ENCODE peak calls at places on chromosomes 2 and 18, in ten cellular contexts. B is HepG2, Z is suprapubic skin, L is breast epithelium, H is SK-N-SH, D is HL-60, I is GM12891, S is prostate gland, M is K562, O is spleen. N is an unnamed sample.

GRCh38 chr18:7102131-7102530 is 15.5 kb downstream of the LAMA1 start:
- DNase-seq in S (no peak), I (no peak), D (no peak), H (no peak), L (no peak), B (no peak), M (no peak), Z (no peak), O (no peak), N (no peak)

GRCh38 chr2:230347659-230348305 is 20.8 kb downstream of the SP140L start:
- DNase-seq in S (no peak), H (no peak), D (no peak), I (no peak), Z (no peak), L (no peak), B (no peak), M (no peak), O (no peak), N (no peak)

GRCh38 chr18:433960-434359 is 66.5 kb downstream of the COLEC12 start:
- DNase-seq in Z (no peak), D (no peak), B (no peak), I (no peak), S (no peak), L (no peak), H (no peak), M (no peak), O (no peak), N (no peak)

GRCh38 chr2:198073253-198073652 is 268.9 kb downstream of the PLCL1 start:
- DNase-seq in B (no peak), I (no peak), D (no peak), H (no peak), Z (no peak), L (no peak), O (no peak), S (no peak), M (no peak), N (no peak)

GRCh38 chr2:63903003-63903402 is 61.3 kb downstream of the UGP2 start:
- DNase-seq in I (no peak), D (no peak), B (no peak), M (no peak), O (no peak), Z (no peak), S (no peak), H (no peak), L (no peak), N (no peak)

GRCh38 chr18:31484461-31484860 is 13.5 kb upstream of the DSG2 start:
- DNase-seq in H (no peak), I (no peak), S (no peak), M (no peak), O (no peak), Z (no peak), D (no peak), L (no peak), B (no peak), N (no peak)

GRCh38 chr2:174038472-174038871 is 73.3 kb upstream of the SP3 start:
- DNase-seq in M (no peak), H (no peak), S (no peak), Z (no peak), O (no peak), L (no peak), I (no peak), D (peak), B (no peak), N (no peak)

GRCh38 chr2:207083361-207084080 is 82.2 kb downstream of the KLF7 start:
- DNase-seq in Z (no peak), D (no peak), L (no peak), B (no peak), I (no peak), H (no peak), S (no peak), M (no peak), O (no peak), N (no peak)

GRCh38 chr2:230915297-230915696 is 9.7 kb downstream of the GPR55 start:
- DNase-seq in I (no peak), D (no peak), L (peak), M (no peak), S (no peak), Z (peak), B (no peak), O (no peak), H (no peak), N (no peak)

GRCh38 chr18:23503038-23503966 is at the start of gene RMC1:
- DNase-seq in O (peak), B (peak), M (peak), Z (peak), I (peak), H (peak), S (peak), D (peak), L (peak), N (peak)

GRCh38 chr2:2877427-2877826 is 500.2 kb downstream of the EIPR1 start:
- DNase-seq in L (no peak), H (no peak), M (no peak), O (no peak), D (no peak), I (no peak), Z (no peak), B (no peak), S (no peak), N (no peak)

GRCh38 chr2:23457990-23458689 is 73.2 kb downstream of the KLHL29 start:
- DNase-seq in H (no peak), O (no peak), L (no peak), B (no peak), Z (peak), I (no peak), M (no peak), D (peak), S (no peak), N (no peak)

GRCh38 chr2:232174662-232175061 is 203.9 kb upstream of the ALPP start:
- DNase-seq in S (no peak), O (no peak), Z (no peak), L (no peak), H (no peak), D (no peak), I (no peak), M (no peak), B (no peak), N (no peak)

GRCh38 chr2:73921581-73921980 is 5.1 kb upstream of the DGUOK start:
- DNase-seq in Z (no peak), I (no peak), M (no peak), S (no peak), D (no peak), L (no peak), B (no peak), O (no peak), H (no peak), N (no peak)

GRCh38 chr2:182649316-182649715 is 66.7 kb upstream of the DNAJC10 start:
- DNase-seq in B (peak), H (peak), I (peak), O (no peak), D (peak), M (no peak), Z (no peak), S (no peak), L (no peak), N (no peak)

GRCh38 chr2:72935611-72935957 is 18.3 kb downstream of the EMX1 start:
- DNase-seq in M (no peak), S (no peak), I (no peak), D (no peak), O (peak), B (no peak), L (no peak), H (no peak), Z (no peak), N (no peak)

GRCh38 chr2:239502430-239503221 is 101.8 kb upstream of the HDAC4 start:
- DNase-seq in H (no peak), L (no peak), B (no peak), M (no peak), Z (no peak), I (no peak), O (no peak), S (no peak), D (no peak), N (no peak)

GRCh38 chr2:212193803-212194202 is 344.8 kb downstream of the ERBB4 start:
- DNase-seq in L (no peak), S (no peak), D (no peak), M (no peak), Z (no peak), H (no peak), I (no peak), B (no peak), O (no peak), N (no peak)

GRCh38 chr2:61530365-61531148 is 7.6 kb downstream of the XPO1 start:
- DNase-seq in M (no peak), H (no peak), I (no peak), L (no peak), O (no peak), S (no peak), B (no peak), D (no peak), Z (no peak), N (no peak)

GRCh38 chr18:33700513-33700976 is 122.5 kb downstream of the ASXL3 start:
- DNase-seq in D (no peak), B (no peak), L (no peak), Z (no peak), M (no peak), S (no peak), H (no peak), I (no peak), O (no peak), N (no peak)

GRCh38 chr18:59996370-59996966 is 96.7 kb downstream of the PMAIP1 start:
- DNase-seq in M (peak), D (peak), S (no peak), I (no peak), L (no peak), O (no peak), H (peak), B (peak), Z (no peak), N (no peak)

GRCh38 chr2:127105656-127106456 is 1.1 kb downstream of the BIN1 start:
- DNase-seq in Z (peak), I (no peak), B (no peak), S (no peak), L (peak), O (peak), M (no peak), H (peak), D (no peak), N (no peak)

GRCh38 chr18:72544092-72544886 is at the start of gene CBLN2:
- DNase-seq in Z (no peak), D (peak), S (peak), I (peak), M (peak), O (peak), L (no peak), H (peak), B (peak), N (peak)

GRCh38 chr2:159010340-159010739 is 41.9 kb downstream of the TANC1 start:
- DNase-seq in B (peak), Z (no peak), D (no peak), S (no peak), M (no peak), H (peak), O (peak), I (no peak), L (no peak), N (no peak)

DNA sequence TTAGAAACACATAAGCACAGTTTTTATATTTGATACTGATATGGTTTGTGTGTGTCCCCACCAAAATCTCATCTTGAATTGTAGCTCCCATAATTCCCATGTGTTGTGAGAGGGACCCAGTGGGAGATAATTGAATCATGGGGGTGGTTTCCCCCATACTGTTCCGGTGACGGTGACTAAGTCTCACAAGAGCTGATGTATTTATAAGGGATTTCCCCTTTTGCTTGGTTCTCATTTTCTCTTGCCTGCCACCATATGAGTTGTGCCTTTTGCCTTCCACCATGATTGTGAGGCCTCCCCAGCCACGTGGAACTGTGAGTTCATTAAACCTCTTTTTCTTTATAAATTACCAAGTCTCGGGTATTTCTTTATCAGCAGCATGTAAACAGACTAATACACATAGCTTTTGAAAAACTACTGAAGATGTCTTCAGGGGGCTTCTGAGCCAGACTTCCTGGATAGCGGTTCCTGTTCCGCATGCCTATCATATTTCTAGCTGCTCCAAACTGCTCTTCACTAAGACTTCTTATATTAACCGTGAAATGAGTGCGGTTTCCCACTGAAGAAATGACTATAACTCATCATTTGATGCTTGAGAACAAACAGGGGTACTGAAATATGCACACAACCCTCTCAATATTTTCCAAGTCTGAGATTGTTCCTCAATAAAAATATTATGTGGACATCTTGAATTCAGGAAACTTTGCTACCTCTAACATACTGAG is 75.8 kb downstream of the SPHKAP start:
- DNase-seq in M (no peak), L (no peak), B (no peak), D (no peak), I (no peak), Z (no peak), S (no peak), H (no peak), O (no peak), N (no peak)
- TF ChIP-seq POLR2AphosphoS5 in M (no peak), L (no peak), B (no peak), D (no peak), I (no peak), Z (no peak), S (no peak), H (no peak), O (no peak), N (no peak)

DNA sequence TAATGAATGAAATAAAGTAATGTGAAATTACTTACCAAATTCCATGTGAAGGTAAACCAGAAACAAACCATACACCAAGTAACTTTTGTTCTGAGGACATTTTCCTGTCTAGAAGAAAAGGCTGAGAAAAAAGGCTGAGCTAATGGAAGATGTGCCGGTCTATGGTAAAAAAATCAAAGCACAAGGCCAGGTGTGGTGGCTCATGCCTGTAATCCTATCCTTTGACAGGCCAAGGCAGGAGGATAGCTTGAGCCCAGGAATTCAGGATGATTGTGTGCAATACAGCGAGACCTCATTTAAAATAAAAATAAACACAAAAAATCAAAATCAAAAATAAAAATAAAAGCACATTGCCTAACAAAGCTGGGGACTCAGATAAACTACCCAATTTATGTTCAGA is 6.7 kb downstream of the ORC4 start:
- DNase-seq in S (no peak), O (no peak), I (no peak), M (no peak), D (no peak), H (no peak), B (no peak), L (no peak), Z (no peak), N (no peak)
- TF ChIP-seq POLR2AphosphoS5 in S (no peak), O (no peak), I (no peak), M (no peak), D (no peak), H (no peak), B (no peak), L (no peak), Z (no peak), N (no peak)

GRCh38 chr2:85421706-85422457 is 3.4 kb downstream of the SH2D6 start:
- DNase-seq in H (no peak), I (no peak), Z (no peak), B (no peak), D (no peak), M (no peak), O (no peak), S (peak), L (no peak), N (no peak)

GRCh38 chr2:85419009-85419711 is 646 bp downstream of the SH2D6 start:
- DNase-seq in S (no peak), H (no peak), D (no peak), I (no peak), O (no peak), M (no peak), L (no peak), Z (no peak), B (peak), N (no peak)

GRCh38 chr2:85423525-85423924 is 5.0 kb downstream of the SH2D6 start:
- DNase-seq in L (no peak), I (no peak), H (no peak), B (no peak), Z (no peak), O (no peak), M (no peak), S (no peak), D (no peak), N (no peak)

GRCh38 chr2:85418132-85419008 is at the start of gene SH2D6:
- DNase-seq in H (peak), S (peak), O (peak), M (peak), I (peak), L (peak), B (peak), Z (peak), D (peak), N (peak)

DNA sequence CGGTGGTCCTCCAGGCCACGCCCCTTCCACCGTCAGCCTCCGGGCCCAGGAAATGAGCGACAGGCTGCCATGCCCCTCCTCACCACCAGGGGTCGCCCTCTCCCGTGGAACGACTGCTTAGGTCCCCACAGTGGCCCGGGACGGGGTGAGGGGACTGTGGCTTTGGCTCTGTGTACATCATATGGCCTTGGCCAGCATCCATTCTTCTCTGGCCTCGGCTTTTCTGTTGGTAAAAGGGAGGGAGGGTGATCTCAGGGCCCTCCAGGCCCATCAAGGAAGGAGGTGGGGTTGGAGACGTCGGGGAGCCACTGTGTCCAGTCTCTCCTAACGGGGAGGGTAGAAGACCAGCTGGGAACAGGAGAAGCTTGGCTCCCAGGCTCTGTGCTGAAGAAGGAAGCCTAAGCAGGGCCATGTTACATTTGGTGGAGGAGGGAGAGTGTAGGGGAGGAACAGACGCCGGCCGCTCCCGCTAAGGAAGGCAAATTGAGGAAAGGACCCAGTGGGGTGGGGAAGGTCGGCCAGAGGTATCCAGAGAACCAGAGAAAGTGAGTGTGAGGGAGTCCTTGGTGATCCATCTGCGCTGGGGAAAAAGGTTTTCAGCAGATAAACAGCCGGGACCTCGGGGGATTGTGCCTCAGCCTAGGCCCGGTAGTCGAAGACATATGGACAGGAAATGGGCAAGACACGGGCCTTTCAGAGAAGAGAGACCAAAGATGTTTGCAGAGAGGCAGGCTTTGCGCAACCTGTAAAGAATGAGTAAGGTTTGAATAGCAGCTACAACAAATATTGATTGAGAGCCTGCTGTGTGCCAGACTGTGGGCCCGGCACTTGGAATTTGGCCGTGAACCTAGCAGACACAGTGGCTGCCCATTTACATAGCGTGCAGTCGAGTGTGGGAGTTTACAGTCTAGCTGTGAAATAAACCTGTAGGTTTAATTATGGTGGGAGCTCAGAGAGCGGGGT is 2.5 kb downstream of the SH2D6 start:
- DNase-seq in S (peak), Z (peak), M (peak), H (peak), O (peak), D (peak), L (peak), B (peak), I (peak), N (peak)
- TF ChIP-seq POLR2AphosphoS5 in S (peak), Z (peak), M (no peak), H (no peak), O (peak), D (no peak), L (peak), B (no peak), I (no peak), N (no peak)

DNA sequence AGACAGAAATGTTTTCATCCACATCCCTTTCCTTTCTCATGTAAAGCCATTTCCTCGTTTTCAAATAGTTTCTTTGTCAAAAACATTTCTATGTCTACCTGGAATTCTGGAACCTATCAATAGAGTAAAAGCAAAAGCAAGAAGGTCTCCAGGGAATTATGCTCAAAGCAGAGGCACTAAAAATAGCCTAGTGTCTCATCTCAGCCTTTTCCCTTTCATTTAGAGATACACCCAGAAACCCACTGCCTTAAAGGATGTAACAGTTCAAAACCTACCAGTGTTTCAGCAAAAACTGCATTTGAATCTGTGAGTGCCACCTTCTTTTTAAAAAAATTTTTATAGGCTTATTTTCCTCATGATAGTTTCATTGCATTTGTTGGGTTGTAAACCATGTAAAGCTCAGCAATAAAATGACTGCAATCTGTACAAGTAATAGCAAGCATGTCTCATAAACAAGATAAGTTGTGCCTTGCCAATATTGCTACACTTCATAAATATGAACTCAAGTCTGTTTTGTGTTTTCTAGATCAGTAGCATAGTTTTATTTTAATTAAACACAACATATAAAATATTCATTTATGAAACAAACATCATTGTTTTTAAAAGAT is 927.3 kb upstream of the ACVR2A start:
- DNase-seq in M (no peak), H (no peak), L (no peak), S (no peak), I (no peak), B (no peak), O (no peak), D (no peak), Z (no peak), N (no peak)
- TF ChIP-seq POLR2AphosphoS5 in M (no peak), H (no peak), L (no peak), S (no peak), I (no peak), B (no peak), O (no peak), D (no peak), Z (no peak), N (no peak)

DNA sequence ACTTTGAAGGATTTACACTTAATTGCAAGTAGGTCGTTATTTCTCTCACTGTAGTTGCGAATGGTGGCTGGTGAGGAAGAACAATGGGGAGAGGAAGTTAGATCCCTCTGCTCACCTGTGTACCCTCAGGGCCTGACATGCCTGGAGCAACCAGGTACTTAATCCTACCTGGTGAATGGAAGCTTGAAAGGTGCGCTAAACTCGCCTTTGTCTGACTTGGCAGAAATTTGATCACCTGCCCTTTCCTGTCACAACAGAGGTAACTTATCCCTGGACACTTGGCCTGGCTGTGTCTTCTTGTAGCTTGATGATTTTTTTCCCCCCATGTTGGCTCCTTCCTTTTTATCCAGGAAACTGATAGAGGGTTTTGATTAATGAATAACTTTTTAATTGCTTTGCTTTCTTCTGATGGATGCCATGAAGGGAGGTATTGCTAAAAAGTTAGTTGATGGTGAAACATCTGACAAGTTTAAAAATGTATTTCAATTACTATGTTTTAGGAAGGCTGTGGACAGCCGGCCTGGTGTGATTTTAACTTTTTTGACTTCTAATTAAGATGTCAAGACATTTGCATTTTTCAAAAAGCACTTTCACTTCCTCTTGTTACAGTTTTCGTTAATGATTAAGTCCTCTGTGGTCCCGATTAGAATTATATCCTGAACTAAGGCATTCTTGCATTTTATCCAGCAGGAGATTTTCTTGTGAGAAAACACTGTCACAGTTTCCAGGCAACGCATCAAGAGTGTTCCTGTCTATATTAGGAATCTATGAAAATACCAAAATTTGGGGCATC is 9.2 kb downstream of the SGPP2 start:
- DNase-seq in M (no peak), D (no peak), H (no peak), Z (no peak), B (no peak), S (peak), O (no peak), I (no peak), L (no peak), N (no peak)
- TF ChIP-seq POLR2AphosphoS5 in M (no peak), D (no peak), H (no peak), Z (no peak), B (no peak), S (peak), O (no peak), I (no peak), L (no peak), N (no peak)

N was measured in GM12892.